ENCODE peak calls at places on chromosome 13, in six cellular contexts. Y is neural crest cell, M is progenitor cell of endocrine pancreas, F is adrenal gland, N is fibroblast of the aortic adventitia, I is AG10803. H is an unnamed sample.

GRCh38 chr13:77857810-77858209 is 60.8 kb downstream of the EDNRB start:
- DNase-seq in N (no peak), F (no peak), M (no peak), I (no peak), Y (no peak), H (no peak)

GRCh38 chr13:29892149-29892548 is 41.7 kb upstream of the UBL3 start:
- DNase-seq in F (no peak), N (no peak), Y (no peak), M (no peak), I (no peak), H (no peak)

GRCh38 chr13:80341098-80341701 is at the start of gene SPRY2:
- DNase-seq in N (peak), Y (peak), I (peak), M (peak), F (peak), H (peak)

GRCh38 chr13:70034280-70034679 is 73.3 kb upstream of the ATXN8OS start:
- DNase-seq in N (no peak), M (no peak), I (no peak), F (no peak), Y (no peak), H (no peak)

GRCh38 chr13:99275093-99275469 is 16.9 kb upstream of the GPR18 start:
- DNase-seq in F (no peak), N (peak), M (no peak), Y (no peak), I (peak), H (peak)

GRCh38 chr13:44546164-44546563 is 30.0 kb downstream of the TSC22D1 start:
- DNase-seq in Y (no peak), I (no peak), M (no peak), F (no peak), N (no peak), H (no peak)

GRCh38 chr13:68190826-68191225 is 960.7 kb upstream of the PCDH9 start:
- DNase-seq in Y (no peak), M (no peak), I (no peak), N (peak), F (no peak), H (peak)

GRCh38 chr13:110138700-110139036 is 168.3 kb downstream of the COL4A1 start:
- DNase-seq in N (no peak), M (no peak), Y (no peak), I (no peak), F (no peak), H (no peak)

GRCh38 chr13:49400755-49401659 is 42.9 kb downstream of the CAB39L start:
- DNase-seq in F (peak), I (peak), N (peak), M (no peak), Y (no peak), H (peak)

GRCh38 chr13:29505950-29506349 is 89.5 kb downstream of the SLC7A1 start:
- DNase-seq in M (no peak), N (no peak), I (no peak), Y (no peak), F (no peak), H (no peak)

GRCh38 chr13:27482996-27483395 is 32.6 kb upstream of the MTIF3 start:
- DNase-seq in Y (no peak), I (no peak), N (no peak), F (no peak), M (no peak), H (no peak)

GRCh38 chr13:79912403-79912802 is 428.5 kb downstream of the SPRY2 start:
- DNase-seq in M (no peak), I (no peak), N (peak), Y (no peak), F (no peak), H (no peak)

GRCh38 chr13:108957369-108958012 is 328.1 kb downstream of the MYO16 start:
- DNase-seq in Y (no peak), M (no peak), I (peak), F (peak), N (peak), H (peak)

GRCh38 chr13:79457948-79458347 is 23.0 kb upstream of the NDFIP2 start:
- DNase-seq in F (no peak), M (no peak), I (peak), Y (no peak), N (peak), H (peak)

GRCh38 chr13:68272652-68273051 is 1042.5 kb upstream of the PCDH9 start:
- DNase-seq in M (no peak), N (no peak), Y (no peak), I (no peak), F (no peak), H (no peak)

GRCh38 chr13:23960566-23961156 is 63.4 kb upstream of the C1QTNF9B start:
- DNase-seq in N (peak), Y (no peak), F (no peak), I (peak), M (no peak), H (peak)

GRCh38 chr13:27298849-27299248 is 28.2 kb downstream of the RASL11A start:
- DNase-seq in M (no peak), F (no peak), N (no peak), Y (no peak), I (no peak), H (no peak)

DNA sequence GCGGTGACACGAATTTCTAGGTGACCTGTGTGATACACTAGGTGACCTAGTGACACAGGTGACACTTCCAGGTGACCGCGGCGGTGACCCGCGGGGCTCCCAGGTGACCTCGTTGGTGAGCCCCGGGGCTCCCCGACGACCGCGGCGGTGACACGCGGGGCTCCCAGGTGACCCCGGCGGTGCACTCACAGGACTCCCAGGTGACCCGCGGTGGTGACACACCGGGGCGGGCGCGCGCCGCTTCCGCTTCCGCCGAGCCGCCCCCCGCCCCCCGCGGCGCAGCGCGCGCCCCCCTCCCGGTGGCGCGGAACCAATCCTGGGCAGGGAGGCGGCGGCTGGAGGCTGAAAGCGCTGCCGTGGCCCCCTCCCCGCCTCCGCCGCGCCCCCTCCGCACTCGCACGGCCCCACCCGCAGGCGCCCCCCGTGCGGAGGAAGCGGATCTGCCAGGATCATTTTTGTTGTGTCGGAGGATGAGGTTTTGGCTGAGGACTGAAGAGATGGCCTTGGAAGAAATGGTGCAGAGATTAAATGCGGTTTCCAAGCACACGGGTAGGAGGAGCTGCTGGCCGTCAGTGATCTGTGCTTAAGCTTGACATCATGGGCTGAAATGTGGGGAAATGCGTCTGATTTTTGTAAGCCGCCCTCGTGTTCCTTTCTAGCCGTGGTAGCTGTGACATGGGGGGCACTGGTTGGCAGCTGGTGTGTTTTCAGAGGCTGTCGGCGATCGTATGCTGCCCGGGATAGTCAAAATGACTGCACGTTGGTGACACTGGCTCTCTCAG is at the start of gene MCF2L:
- DNase-seq in F (peak), I (peak), N (peak), Y (peak), M (no peak), H (peak)
- TF ChIP-seq CTCF in F (peak), I (peak), N (peak), Y (no peak), M (peak), H (peak)

DNA sequence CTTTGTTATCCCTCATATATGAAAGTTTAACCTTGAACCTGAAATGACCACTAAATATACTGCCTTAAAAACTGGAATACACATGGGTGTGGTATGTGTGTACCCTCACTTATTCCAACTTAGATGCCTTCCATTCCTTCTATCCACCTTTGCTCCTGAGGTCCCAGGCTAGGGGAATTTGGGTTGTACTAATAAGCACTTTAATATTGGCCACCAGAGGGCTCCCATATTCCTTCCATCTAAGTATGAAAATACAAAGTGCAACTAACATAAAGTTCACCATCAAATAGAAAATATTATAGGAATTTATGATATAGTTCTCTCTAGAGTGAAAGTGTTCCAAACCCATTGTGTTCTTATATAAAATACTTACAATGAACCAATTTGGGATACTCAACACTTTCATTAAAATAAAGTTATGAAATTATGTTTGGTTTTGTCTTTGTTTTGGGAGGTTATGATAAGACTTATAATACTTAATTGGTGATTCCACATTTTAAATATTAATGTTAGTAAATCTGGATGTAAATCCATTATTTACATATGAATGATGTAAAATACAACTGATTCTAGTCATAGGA is 62.3 kb downstream of the ITGBL1 start:
- DNase-seq in F (peak), Y (peak), I (peak), M (no peak), N (peak), H (peak)
- TF ChIP-seq CTCF in F (peak), Y (peak), I (peak), M (peak), N (peak), H (peak)

GRCh38 chr13:102484329-102484728 is 82.5 kb upstream of the FGF14 start:
- DNase-seq in I (no peak), Y (no peak), F (no peak), N (peak), M (no peak), H (peak)
- TF ChIP-seq CTCF in I (no peak), Y (peak), F (no peak), N (no peak), M (no peak), H (no peak)

DNA sequence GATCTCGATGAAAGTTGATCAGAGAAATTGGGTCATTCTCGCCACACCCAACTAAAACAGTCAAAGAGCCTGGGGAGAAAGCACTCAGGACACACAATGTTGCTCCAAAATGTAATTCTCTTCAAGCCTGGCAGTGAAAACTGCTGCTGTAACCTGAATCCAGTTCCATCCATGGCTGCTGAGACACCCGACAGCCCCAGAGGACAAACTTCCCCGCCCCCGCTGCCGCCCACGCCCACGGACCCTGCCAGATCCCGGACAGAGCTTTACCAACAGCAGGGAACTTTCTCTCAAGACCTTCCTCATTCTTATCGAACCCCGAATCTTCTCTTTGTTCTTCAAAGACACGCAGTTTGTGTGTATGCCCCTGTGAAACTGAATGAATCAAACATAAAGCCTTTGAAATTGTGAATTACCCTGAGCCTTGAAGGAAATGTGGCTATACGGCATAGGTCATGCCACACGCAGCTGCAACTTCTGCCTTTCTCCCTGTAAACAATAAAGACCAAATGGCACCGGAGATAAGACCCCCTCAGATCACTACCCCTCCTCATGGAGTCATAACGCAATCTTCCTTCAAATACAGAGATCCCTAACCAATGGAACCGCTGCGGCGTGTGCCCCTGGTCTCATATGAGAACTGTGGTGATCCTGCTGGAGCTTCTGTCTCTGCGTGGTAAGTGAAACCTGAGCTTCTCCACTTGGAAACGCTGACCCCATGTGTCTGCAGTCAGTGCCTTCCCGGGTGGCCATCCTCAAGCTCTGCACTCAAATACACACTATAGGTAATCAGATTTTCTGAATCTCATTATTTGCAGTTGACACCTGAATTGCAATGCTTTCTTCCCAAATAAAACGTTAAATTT is 4.8 kb upstream of the LAMP1 start:
- DNase-seq in Y (peak), M (no peak), N (peak), F (peak), I (peak), H (peak)
- TF ChIP-seq CTCF in Y (no peak), M (no peak), N (no peak), F (no peak), I (peak), H (no peak)